ENCODE peak calls at places on chromosomes 12 and 14, in four cellular contexts. O, H, X and J are unnamed samples.

GRCh38 chr14:95527392-95528002 is 7.4 kb upstream of the GLRX5 start:
- DNase-seq in O (peak; percentile 92), H (peak; percentile 44), X (peak; percentile 42), J (peak; percentile 85)

GRCh38 chr12:13102481-13103195 is 829 bp downstream of the GSG1 start:
- DNase-seq in O (peak; percentile 58), H (no peak), X (no peak), J (peak; percentile 66)

GRCh38 chr14:20855652-20856291 is 35.4 kb upstream of the RNASE3 start:
- DNase-seq in O (peak; percentile 70), H (peak; percentile 83), X (peak; percentile 67), J (peak; percentile 89)

GRCh38 chr12:64452559-64453329 is 824 bp downstream of the TBK1 start:
- DNase-seq in O (peak; percentile 91), H (peak; percentile 72), X (no peak), J (peak; percentile 89)

GRCh38 chr12:52059582-52060497 is 8.6 kb downstream of the NR4A1 start:
- DNase-seq in O (peak; percentile 77), H (peak; percentile 93), X (no peak), J (no peak)

GRCh38 chr14:69850736-69851112 is 28.5 kb upstream of the SMOC1 start:
- DNase-seq in O (no peak), H (no peak), X (no peak), J (no peak)

GRCh38 chr14:104247336-104248202 is 109.2 kb downstream of the KIF26A start:
- DNase-seq in O (no peak), H (no peak), X (no peak), J (no peak)

GRCh38 chr14:78975734-78976133 is 805.6 kb downstream of the NRXN3 start:
- DNase-seq in O (no peak), H (no peak), X (no peak), J (peak; percentile 29)

GRCh38 chr12:104699489-104700194 is 242.9 kb downstream of the CHST11 start:
- DNase-seq in O (peak; percentile 71), H (no peak), X (peak; percentile 54), J (no peak)

GRCh38 chr14:72615511-72616121 is 278.3 kb downstream of the DPF3 start:
- DNase-seq in O (peak; percentile 79), H (no peak), X (no peak), J (peak; percentile 37)

GRCh38 chr12:62789856-62790255 is 145.1 kb downstream of the PPM1H start:
- DNase-seq in O (no peak), H (no peak), X (no peak), J (no peak)

GRCh38 chr12:26114720-26115406 is 10.0 kb downstream of the BHLHE41 start:
- DNase-seq in O (no peak), H (no peak), X (no peak), J (no peak)

GRCh38 chr14:48725001-48725734 is 861.0 kb downstream of the RPS29 start:
- DNase-seq in O (peak; percentile 8), H (no peak), X (no peak), J (peak; percentile 1)

GRCh38 chr14:50762001-50762930 is 68.7 kb downstream of the NIN start:
- DNase-seq in O (peak; percentile 37), H (no peak), X (peak; percentile 69), J (peak; percentile 65)

GRCh38 chr14:23537351-23538048 is 14.1 kb downstream of the ZFHX2 start:
- DNase-seq in O (no peak), H (no peak), X (no peak), J (no peak)

GRCh38 chr14:35299708-35300107 is 7.5 kb downstream of the PSMA6 start:
- DNase-seq in O (no peak), H (no peak), X (no peak), J (no peak)

GRCh38 chr14:93536945-93537344 is 106.2 kb downstream of the UNC79 start:
- DNase-seq in O (peak; percentile 29), H (peak; percentile 6), X (no peak), J (peak; percentile 14)

GRCh38 chr12:4278582-4278939 is 5.0 kb downstream of the CCND2 start:
- DNase-seq in O (no peak), H (no peak), X (no peak), J (no peak)

GRCh38 chr14:94110552-94111181 is at the start of gene IFI27:
- DNase-seq in O (peak; percentile 94), H (no peak), X (no peak), J (peak; percentile 53)

GRCh38 chr14:22872833-22873520 is 1.4 kb downstream of the LRP10 start:
- DNase-seq in O (no peak), H (no peak), X (no peak), J (no peak)

GRCh38 chr12:121813951-121814350 is 10.1 kb downstream of the SETD1B start:
- DNase-seq in O (no peak), H (no peak), X (no peak), J (no peak)

GRCh38 chr14:70234066-70234950 is 45.6 kb upstream of the SLC8A3 start:
- DNase-seq in O (no peak), H (no peak), X (no peak), J (no peak)

GRCh38 chr12:90449611-90450010 is 505.4 kb downstream of the CCER1 start:
- DNase-seq in O (no peak), H (no peak), X (no peak), J (peak; percentile 26)

GRCh38 chr14:23578560-23579310 is at the start of gene JPH4:
- DNase-seq in O (no peak), H (no peak), X (no peak), J (no peak)

GRCh38 chr14:102500190-102500661 is 9.3 kb downstream of the ANKRD9 start:
- DNase-seq in O (peak; percentile 96), H (no peak), X (no peak), J (peak; percentile 97)

GRCh38 chr14:80959448-80960006 is 4.1 kb downstream of the TSHR start:
- DNase-seq in O (no peak), H (no peak), X (peak; percentile 55), J (peak; percentile 1)

GRCh38 chr12:44876554-44877275 is 600 bp upstream of the NELL2 start:
- DNase-seq in O (peak; percentile 8), H (peak; percentile 33), X (peak; percentile 34), J (peak; percentile 7)

GRCh38 chr12:102885043-102885932 is 31.8 kb downstream of the PAH start:
- DNase-seq in O (no peak), H (no peak), X (no peak), J (no peak)

GRCh38 chr12:32069071-32069470 is 37.6 kb upstream of the BICD1 start:
- DNase-seq in O (peak; percentile 43), H (peak; percentile 59), X (no peak), J (peak; percentile 13)

GRCh38 chr14:76380991-76381390 is 5.1 kb downstream of the ESRRB start:
- DNase-seq in O (no peak), H (no peak), X (no peak), J (no peak)

GRCh38 chr12:100674009-100674888 is 100.8 kb downstream of the GAS2L3 start:
- DNase-seq in O (no peak), H (no peak), X (no peak), J (no peak)

GRCh38 chr14:76894308-76894707 is 68.1 kb downstream of the LRRC74A start:
- DNase-seq in O (no peak), H (no peak), X (no peak), J (no peak)

GRCh38 chr14:22390824-22391461 is 198.1 kb downstream of the DAD1 start:
- DNase-seq in O (no peak), H (peak; percentile 15), X (peak; percentile 42), J (no peak)

GRCh38 chr14:59202031-59202430 is 13.6 kb downstream of the DAAM1 start:
- DNase-seq in O (no peak), H (no peak), X (no peak), J (no peak)

GRCh38 chr12:19003987-19004619 is 125.4 kb upstream of the PLEKHA5 start:
- DNase-seq in O (no peak), H (no peak), X (no peak), J (no peak)